ENCODE peak calls at places on chromosomes 6 and 20, in six cellular contexts. Q, L, T, F, V and R are unnamed samples.
A peak's percentile ranks its signal among the peaks of the same experiment; 100 is the strongest.

GRCh38 chr20:58192065-58192464 is 36.4 kb downstream of the ANKRD60 start:
- DNase-seq in F (no peak), T (no peak), V (no peak), Q (no peak), L (no peak), R (no peak)

GRCh38 chr6:131694832-131695426 is 6.3 kb downstream of the OR2A4 start:
- DNase-seq in L (peak; percentile 69), Q (peak; percentile 68), F (peak; percentile 14), V (peak; percentile 21), T (peak; percentile 8), R (peak; percentile 69)

GRCh38 chr20:47568019-47568418 is 66.3 kb downstream of the NCOA3 start:
- DNase-seq in V (no peak), F (no peak), L (no peak), T (no peak), Q (no peak), R (no peak)

GRCh38 chr6:37940074-37940847 is 120.7 kb downstream of the ZFAND3 start:
- DNase-seq in V (no peak), F (peak; percentile 6), T (no peak), Q (no peak), L (no peak), R (peak; percentile 25)

GRCh38 chr20:33272155-33272873 is 10.7 kb upstream of the BPIFB1 start:
- DNase-seq in Q (no peak), T (no peak), L (no peak), V (no peak), F (no peak), R (no peak)

GRCh38 chr6:126444874-126445273 is 105.0 kb downstream of the CENPW start:
- DNase-seq in Q (no peak), L (no peak), T (no peak), V (no peak), F (no peak), R (no peak)

GRCh38 chr6:82875573-82876185 is 190.0 kb downstream of the UBE3D start:
- DNase-seq in F (no peak), V (no peak), Q (peak; percentile 87), L (no peak), T (no peak), R (no peak)

GRCh38 chr20:36825374-36826104 is 50.4 kb upstream of the TLDC2 start:
- DNase-seq in L (peak; percentile 20), F (no peak), V (no peak), T (no peak), Q (no peak), R (no peak)

GRCh38 chr6:128063850-128064539 is 163.1 kb upstream of the THEMIS start:
- DNase-seq in L (no peak), V (no peak), F (no peak), T (no peak), Q (no peak), R (no peak)

GRCh38 chr6:113825776-113826175 is 31.4 kb upstream of the MARCKS start:
- DNase-seq in V (peak; percentile 78), F (peak; percentile 83), L (no peak), T (peak; percentile 81), Q (no peak), R (peak; percentile 53)

GRCh38 chr6:155201461-155202226 is 62.2 kb upstream of the CLDN20 start:
- DNase-seq in V (no peak), F (no peak), Q (no peak), L (no peak), T (no peak), R (no peak)

GRCh38 chr6:335146-335545 is 42.9 kb downstream of the DUSP22 start:
- DNase-seq in L (no peak), F (no peak), V (no peak), T (no peak), Q (no peak), R (no peak)

GRCh38 chr20:38290829-38291581 is 13.0 kb upstream of the BPI start:
- DNase-seq in Q (peak; percentile 48), F (peak; percentile 39), T (no peak), V (peak; percentile 39), L (peak; percentile 85), R (no peak)

GRCh38 chr6:34484899-34485298 is 19.0 kb downstream of the PACSIN1 start:
- DNase-seq in Q (no peak), F (no peak), V (no peak), L (peak; percentile 61), T (no peak), R (no peak)

GRCh38 chr6:16759181-16759645 is 2.0 kb downstream of the ATXN1 start:
- DNase-seq in Q (no peak), F (peak; percentile 49), V (no peak), T (no peak), L (no peak), R (no peak)

GRCh38 chr20:5767493-5768098 is 17.4 kb downstream of the SHLD1 start:
- DNase-seq in V (peak; percentile 38), L (no peak), T (no peak), Q (no peak), F (no peak), R (no peak)